ENCODE peak calls at places on chromosome 3, in seven cellular contexts. N is right lobe of liver, W is HepG2, C is ovary, X is endothelial cell of umbilical vein, P is H54, A is body of pancreas. H is an unnamed sample.
A peak's percentile ranks its signal among the peaks of the same experiment; 100 is the strongest.

GRCh38 chr3:87359807-87360206 is 83.4 kb upstream of the POU1F1 start:
- DNase-seq in A (peak; percentile 44), N (no peak), C (no peak), W (no peak), X (no peak), P (no peak), H (no peak)

GRCh38 chr3:17795733-17796132 is 53.3 kb upstream of the TBC1D5 start:
- DNase-seq in A (no peak), N (no peak), X (peak; percentile 10), P (no peak), C (no peak), W (no peak), H (no peak)

GRCh38 chr3:10116138-10116460 is 624 bp downstream of the BRK1 start:
- DNase-seq in A (no peak), X (no peak), N (no peak), W (peak; percentile 28), P (peak; percentile 17), C (no peak), H (no peak)

GRCh38 chr3:156605686-156606605 is 51.0 kb upstream of the SSR3 start:
- DNase-seq in N (peak; percentile 53), C (peak; percentile 31), X (peak; percentile 34), P (peak; percentile 65), W (no peak), A (peak; percentile 36), H (peak; percentile 32)

GRCh38 chr3:9028134-9028533 is 64.9 kb upstream of the RAD18 start:
- DNase-seq in X (peak; percentile 14), C (peak; percentile 93), W (no peak), A (peak; percentile 84), N (peak; percentile 88), P (no peak), H (no peak)

GRCh38 chr3:134326760-134327593 is 47.3 kb downstream of the AMOTL2 start:
- DNase-seq in P (no peak), A (no peak), X (peak; percentile 60), N (no peak), W (peak; percentile 90), C (peak; percentile 69), H (no peak)

GRCh38 chr3:27559835-27560234 is 75.7 kb upstream of the SLC4A7 start:
- DNase-seq in C (peak; percentile 25), N (no peak), W (no peak), A (no peak), X (peak; percentile 99), P (no peak), H (no peak)

GRCh38 chr3:131619821-131620220 is 117.0 kb upstream of the MRPL3 start:
- DNase-seq in N (no peak), C (no peak), P (no peak), A (no peak), X (no peak), W (no peak), H (no peak)

GRCh38 chr3:159884661-159885402 is 103.8 kb upstream of the IL12A start:
- DNase-seq in C (no peak), X (peak; percentile 75), W (peak; percentile 9), N (no peak), A (no peak), P (peak; percentile 10), H (no peak)

GRCh38 chr3:190552969-190553759 is 39.3 kb downstream of the IL1RAP start:
- DNase-seq in N (no peak), X (no peak), P (no peak), C (no peak), A (no peak), W (no peak), H (no peak)

GRCh38 chr3:10996345-10997050 is 4.0 kb downstream of the SLC6A1 start:
- DNase-seq in W (no peak), A (no peak), N (no peak), P (no peak), X (no peak), C (no peak), H (no peak)

GRCh38 chr3:188248036-188248561 is 94.1 kb downstream of the LPP start:
- DNase-seq in W (no peak), C (no peak), X (no peak), N (no peak), A (no peak), P (no peak), H (no peak)

GRCh38 chr3:23455775-23456174 is 252.6 kb downstream of the UBE2E2 start:
- DNase-seq in X (no peak), N (no peak), C (no peak), A (no peak), W (no peak), P (no peak), H (no peak)

GRCh38 chr3:122105626-122106025 is 50.5 kb downstream of the CD86 start:
- DNase-seq in W (no peak), C (no peak), N (no peak), P (no peak), X (no peak), A (no peak), H (no peak)

GRCh38 chr3:10962481-10963036 is 30.0 kb upstream of the SLC6A1 start:
- DNase-seq in N (no peak), C (no peak), A (no peak), W (no peak), X (no peak), P (no peak), H (no peak)

GRCh38 chr3:149016669-149017541 is 25.6 kb downstream of the GYG1 start:
- DNase-seq in W (no peak), C (no peak), N (no peak), X (peak; percentile 37), P (peak; percentile 44), A (no peak), H (no peak)

GRCh38 chr3:156389151-156389760 is 165.7 kb downstream of the SSR3 start:
- DNase-seq in W (no peak), P (no peak), N (no peak), X (no peak), A (no peak), C (no peak), H (no peak)

GRCh38 chr3:6281662-6282061 is 579.3 kb upstream of the GRM7 start:
- DNase-seq in X (no peak), N (no peak), P (no peak), C (no peak), W (no peak), A (no peak), H (no peak)

GRCh38 chr3:171329759-171330158 is 130.4 kb downstream of the TNIK start:
- DNase-seq in A (no peak), N (no peak), P (no peak), W (no peak), C (no peak), X (no peak), H (no peak)

GRCh38 chr3:66396161-66396760 is 104.6 kb downstream of the LRIG1 start:
- DNase-seq in A (no peak), C (no peak), W (no peak), P (no peak), X (no peak), N (no peak), H (no peak)

GRCh38 chr3:71690222-71690821 is 34.9 kb downstream of the EIF4E3 start:
- DNase-seq in P (no peak), N (no peak), W (no peak), A (no peak), X (no peak), C (peak; percentile 45), H (no peak)

GRCh38 chr3:29240248-29240647 is 40.6 kb upstream of the RBMS3 start:
- DNase-seq in X (peak; percentile 86), W (no peak), A (no peak), P (no peak), C (no peak), N (no peak), H (no peak)

GRCh38 chr3:148730676-148731075 is 33.0 kb downstream of the AGTR1 start:
- DNase-seq in A (no peak), N (no peak), C (no peak), P (no peak), W (no peak), X (no peak), H (no peak)

GRCh38 chr3:59367150-59367549 is 317.3 kb upstream of the CFAP20DC start:
- DNase-seq in N (no peak), X (no peak), P (no peak), C (no peak), A (no peak), W (no peak), H (no peak)

GRCh38 chr3:128496602-128497304 is 3.8 kb upstream of the GATA2 start:
- DNase-seq in W (no peak), X (peak; percentile 47), P (no peak), N (peak; percentile 55), C (no peak), A (no peak), H (peak; percentile 72)
- TF ChIP-seq POLR2A in W (no peak), X (no peak), P (no peak), N (no peak), C (no peak), A (no peak), H (no peak)

GRCh38 chr3:126083138-126083445 is 832 bp downstream of the SLC41A3 start:
- DNase-seq in X (no peak), N (no peak), P (no peak), A (no peak), W (no peak), C (no peak), H (no peak)

GRCh38 chr3:126083511-126083912 is 412 bp downstream of the SLC41A3 start:
- DNase-seq in W (peak; percentile 14), N (no peak), P (peak; percentile 43), X (peak; percentile 18), C (peak; percentile 57), A (peak; percentile 51), H (peak; percentile 74)

GRCh38 chr3:126085276-126085675 is 1.4 kb upstream of the SLC41A3 start:
- DNase-seq in C (no peak), A (no peak), X (no peak), P (no peak), W (no peak), N (no peak), H (no peak)

GRCh38 chr3:126084667-126085180 is 800 bp upstream of the SLC41A3 start:
- DNase-seq in A (no peak), W (no peak), P (no peak), X (no peak), N (no peak), C (no peak), H (peak; percentile 36)

DNA sequence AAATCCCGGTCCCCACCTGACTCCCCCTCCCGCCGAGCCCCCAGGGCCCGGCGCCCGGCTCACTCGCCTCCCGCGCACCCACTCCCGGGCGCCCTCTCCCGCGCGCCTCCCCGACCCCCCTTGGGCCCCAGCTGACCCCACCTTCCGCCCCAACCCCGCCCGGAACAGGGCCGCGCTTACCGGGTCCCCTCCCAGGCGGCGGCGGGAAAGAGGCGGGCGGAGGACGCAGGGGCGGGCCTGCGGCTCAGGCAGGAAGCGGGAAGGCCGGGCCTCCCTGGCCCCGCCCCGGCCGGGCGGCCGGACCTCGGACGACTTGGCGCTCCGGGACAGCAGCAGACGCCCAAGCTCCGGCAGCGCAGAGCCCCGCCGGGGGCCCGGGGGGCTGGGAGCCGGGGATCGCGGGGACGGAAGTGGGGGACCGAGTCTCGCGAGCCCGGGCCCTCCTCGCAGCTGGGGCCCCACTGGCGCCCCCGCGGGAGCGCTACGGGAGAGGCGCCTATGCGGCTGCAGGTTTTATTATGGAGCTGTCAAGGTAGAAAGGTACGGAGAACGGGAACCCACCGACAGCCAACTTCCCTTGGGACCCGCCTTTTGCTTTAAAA is at the start of gene SLC41A3:
- DNase-seq in P (peak; percentile 76), W (peak; percentile 80), C (peak; percentile 86), X (peak; percentile 74), N (peak; percentile 95), A (peak; percentile 89), H (peak; percentile 89)
- TF ChIP-seq POLR2A in P (peak; percentile 35), W (peak; percentile 71), C (peak; percentile 53), X (no peak), N (peak; percentile 87), A (peak; percentile 70), H (peak; percentile 41)

GRCh38 chr3:44761347-44762169 is at the start of the genes KIAA1143 and KIF15:
- DNase-seq in P (peak; percentile 67), A (peak; percentile 97), X (peak; percentile 96), W (peak; percentile 89), N (peak; percentile 95), C (peak; percentile 96), H (peak; percentile 99)
- TF ChIP-seq POLR2A in P (peak; percentile 63), A (peak; percentile 78), X (peak; percentile 74), W (peak; percentile 86), N (peak; percentile 66), C (peak; percentile 44), H (peak; percentile 95)

GRCh38 chr3:16264708-16265454 is at the start of the genes DPH3 and OXNAD1:
- DNase-seq in A (peak; percentile 100), P (peak; percentile 88), C (peak; percentile 100), N (peak; percentile 100), W (peak; percentile 98), X (peak; percentile 99), H (peak; percentile 100)
- TF ChIP-seq POLR2A in A (peak; percentile 90), P (peak; percentile 58), C (peak; percentile 68), N (peak; percentile 91), W (peak; percentile 88), X (peak; percentile 82), H (peak; percentile 91)

H was measured in erythroblast.